ENCODE peak calls at places on chromosome 1, in six cellular contexts. C, M, O, B, A and X are unnamed samples.

GRCh38 chr1:2948751-2949680 is 72.3 kb upstream of the ACTRT2 start:
- DNase-seq in C (no peak), M (no peak), A (no peak), B (no peak), O (no peak), X (no peak)

GRCh38 chr1:165381745-165382530 is 25.4 kb upstream of the LMX1A start:
- DNase-seq in O (no peak), A (no peak), C (no peak), B (no peak), M (no peak), X (no peak)

GRCh38 chr1:77857557-77857956 is 30.9 kb upstream of the NEXN start:
- DNase-seq in A (no peak), B (no peak), M (peak; percentile 34), C (no peak), O (no peak), X (no peak)

GRCh38 chr1:168439451-168440375 is 104.1 kb downstream of the XCL2 start:
- DNase-seq in O (peak; percentile 44), C (peak; percentile 87), M (peak; percentile 87), A (peak; percentile 72), B (peak; percentile 68), X (peak; percentile 50)

GRCh38 chr1:15172405-15173259 is 19.1 kb downstream of the TMEM51 start:
- DNase-seq in A (no peak), B (no peak), O (no peak), M (no peak), C (no peak), X (no peak)

GRCh38 chr1:52920791-52921291 is 699 bp downstream of the ECHDC2 start:
- DNase-seq in A (no peak), C (peak; percentile 16), O (peak; percentile 20), B (no peak), M (peak; percentile 35), X (no peak)

GRCh38 chr1:176559474-176560390 is 96.8 kb downstream of the PAPPA2 start:
- DNase-seq in O (no peak), C (peak; percentile 37), A (peak; percentile 28), B (no peak), M (peak; percentile 59), X (peak; percentile 41)

GRCh38 chr1:2801535-2802291 is at the start of gene TTC34:
- DNase-seq in M (no peak), A (no peak), C (peak; percentile 71), O (no peak), B (peak; percentile 25), X (peak; percentile 69)

GRCh38 chr1:25232027-25232865 is at the start of gene SYF2:
- DNase-seq in A (peak; percentile 91), O (peak; percentile 84), B (peak; percentile 76), M (peak; percentile 94), C (peak; percentile 92), X (peak; percentile 63)

GRCh38 chr1:99674115-99674514 is 28.2 kb downstream of the PALMD start:
- DNase-seq in B (no peak), M (no peak), C (no peak), A (no peak), O (no peak), X (no peak)

GRCh38 chr1:240122639-240123604 is 31.2 kb downstream of the FMN2 start:
- DNase-seq in B (no peak), C (no peak), A (peak; percentile 96), M (no peak), O (no peak), X (no peak)

GRCh38 chr1:155324717-155325595 is 4.3 kb downstream of the RUSC1 start:
- DNase-seq in B (no peak), M (peak; percentile 66), O (peak; percentile 42), C (no peak), A (peak; percentile 74), X (peak; percentile 68)

GRCh38 chr1:54577612-54578011 is 29.6 kb downstream of the ACOT11 start:
- DNase-seq in A (no peak), M (peak; percentile 31), C (no peak), B (no peak), O (no peak), X (no peak)

GRCh38 chr1:36269408-36269838 is 36.7 kb upstream of the SH3D21 start:
- DNase-seq in M (no peak), B (no peak), O (no peak), C (no peak), A (no peak), X (no peak)

GRCh38 chr1:170765712-170766330 is 101.9 kb downstream of the PRRX1 start:
- DNase-seq in O (no peak), C (no peak), M (peak; percentile 37), B (no peak), A (no peak), X (no peak)

GRCh38 chr1:10765734-10766478 is 30.5 kb downstream of the CASZ1 start:
- DNase-seq in C (no peak), O (no peak), B (no peak), M (no peak), A (peak; percentile 2), X (no peak)

GRCh38 chr1:42259059-42259738 is 75.8 kb downstream of the FOXJ3 start:
- DNase-seq in A (no peak), M (peak; percentile 5), C (no peak), B (no peak), O (peak; percentile 20), X (no peak)

GRCh38 chr1:58157281-58157680 is 389.2 kb downstream of the OMA1 start:
- DNase-seq in C (no peak), A (peak; percentile 88), B (no peak), M (no peak), O (no peak), X (no peak)

GRCh38 chr1:180881806-180882509 is 30.7 kb upstream of the KIAA1614 start:
- DNase-seq in A (peak; percentile 38), O (no peak), B (no peak), M (peak; percentile 49), C (no peak), X (no peak)

GRCh38 chr1:223022641-223023473 is 120.2 kb downstream of the TLR5 start:
- DNase-seq in O (no peak), M (no peak), A (peak; percentile 45), C (no peak), B (no peak), X (no peak)

GRCh38 chr1:160746870-160747500 is 7.9 kb downstream of the SLAMF7 start:
- DNase-seq in M (peak; percentile 11), A (no peak), B (no peak), O (no peak), C (no peak), X (no peak)

GRCh38 chr1:244138399-244138798 is 87.3 kb downstream of the ZBTB18 start:
- DNase-seq in M (no peak), O (no peak), A (no peak), C (no peak), B (no peak), X (no peak)

GRCh38 chr1:196380311-196380710 is 227.9 kb downstream of the KCNT2 start:
- DNase-seq in A (peak; percentile 6), B (no peak), M (no peak), O (no peak), C (no peak), X (no peak)

GRCh38 chr1:32197074-32197473 is 3.3 kb upstream of the CCDC28B start:
- DNase-seq in O (no peak), C (no peak), B (no peak), A (no peak), M (no peak), X (no peak)

GRCh38 chr1:116472431-116472961 is 98.3 kb downstream of the CD58 start:
- DNase-seq in B (no peak), A (peak; percentile 82), M (no peak), C (no peak), O (no peak), X (no peak)

GRCh38 chr1:184387069-184387870 is 441 bp downstream of the C1orf21 start:
- DNase-seq in B (peak; percentile 2), C (peak; percentile 43), A (peak; percentile 69), O (peak; percentile 35), M (peak; percentile 37), X (peak; percentile 21)

GRCh38 chr1:226688852-226689251 is 50.2 kb downstream of the ITPKB start:
- DNase-seq in B (no peak), O (no peak), A (no peak), C (no peak), M (no peak), X (no peak)

GRCh38 chr1:55572878-55573734 is 357.9 kb upstream of the USP24 start:
- DNase-seq in C (no peak), O (no peak), A (no peak), M (peak; percentile 86), B (no peak), X (peak; percentile 40)

GRCh38 chr1:203534526-203534925 is 40.6 kb downstream of the OPTC start:
- DNase-seq in M (peak; percentile 98), O (no peak), A (no peak), B (no peak), C (no peak), X (peak; percentile 88)

GRCh38 chr1:77958850-77959249 is 20.0 kb downstream of the FUBP1 start:
- DNase-seq in B (no peak), A (no peak), C (no peak), M (no peak), O (no peak), X (no peak)

GRCh38 chr1:25046194-25046532 is 116.1 kb upstream of the RUNX3 start:
- DNase-seq in O (no peak), B (no peak), C (no peak), A (no peak), M (no peak), X (no peak)

GRCh38 chr1:46638921-46639320 is 22.3 kb upstream of the MOB3C start:
- DNase-seq in B (no peak), A (no peak), C (no peak), M (no peak), O (no peak), X (no peak)

GRCh38 chr1:153749408-153750005 is 21.7 kb downstream of the INTS3 start:
- DNase-seq in A (peak; percentile 73), C (peak; percentile 87), M (peak; percentile 72), O (peak; percentile 46), B (peak; percentile 61), X (peak; percentile 74)

GRCh38 chr1:7656821-7657220 is 114.3 kb upstream of the VAMP3 start:
- DNase-seq in B (no peak), O (no peak), M (no peak), C (no peak), A (no peak), X (no peak)

GRCh38 chr1:33821291-33821690 is 42.6 kb upstream of the HMGB4 start:
- DNase-seq in A (no peak), C (no peak), B (no peak), M (no peak), O (no peak), X (no peak)